ENCODE peak calls at places on chromosomes 5 and 9, in five cellular contexts. M is germinal center, S is HT-29, N is C1 segment of cervical spinal cord, A is NCI-H1436. Q is an unnamed sample.

GRCh38 chr9:14212116-14212515 is 101.8 kb downstream of the NFIB start:
- DNase-seq in N (no peak), S (no peak), A (no peak), M (no peak), Q (peak)

GRCh38 chr5:107072440-107072839 is 598.3 kb downstream of the EFNA5 start:
- DNase-seq in N (no peak), S (no peak), A (no peak), M (no peak), Q (no peak)

GRCh38 chr9:137502008-137502913 is 43.1 kb upstream of the NSMF start:
- DNase-seq in N (no peak), A (no peak), S (no peak), M (peak), Q (no peak)

GRCh38 chr9:79685576-79685975 is 113.8 kb downstream of the TLE4 start:
- DNase-seq in S (no peak), A (no peak), N (no peak), M (no peak), Q (no peak)

GRCh38 chr9:120643096-120643495 is 63.1 kb upstream of the CDK5RAP2 start:
- DNase-seq in S (no peak), N (no peak), M (no peak), A (no peak), Q (no peak)

GRCh38 chr5:55994502-55994997 is at the start of gene IL6ST:
- DNase-seq in N (no peak), A (no peak), M (peak), S (peak), Q (peak)

GRCh38 chr9:114499528-114499927 is 5.7 kb downstream of the WHRN start:
- DNase-seq in N (no peak), A (no peak), M (no peak), S (no peak), Q (no peak)

GRCh38 chr5:4229866-4230265 is 634.2 kb downstream of the IRX1 start:
- DNase-seq in S (no peak), N (no peak), M (no peak), A (no peak), Q (no peak)

GRCh38 chr5:148834689-148835088 is 8.3 kb downstream of the ADRB2 start:
- DNase-seq in S (no peak), M (no peak), A (no peak), N (no peak), Q (no peak)

GRCh38 chr5:151037561-151038291 is 17.3 kb downstream of the GPX3 start:
- DNase-seq in S (no peak), A (no peak), N (no peak), M (no peak), Q (no peak)

GRCh38 chr9:89468271-89468960 is 29.5 kb downstream of the SEMA4D start:
- DNase-seq in A (no peak), S (no peak), N (no peak), M (no peak), Q (no peak)

GRCh38 chr9:112719292-112719691 is 1.4 kb upstream of the INIP start:
- DNase-seq in N (no peak), A (no peak), S (no peak), M (no peak), Q (no peak)

GRCh38 chr5:132487841-132488555 is 2.6 kb downstream of the IRF1 start:
- DNase-seq in A (no peak), S (no peak), M (no peak), N (no peak), Q (no peak)

GRCh38 chr9:110337727-110338522 is at the start of gene TXNDC8:
- DNase-seq in S (no peak), N (no peak), M (no peak), A (no peak), Q (no peak)

GRCh38 chr9:6911901-6912650 is 154.3 kb downstream of the KDM4C start:
- DNase-seq in N (no peak), M (no peak), A (no peak), S (no peak), Q (no peak)

GRCh38 chr5:96203761-96204160 is 229.3 kb downstream of the PCSK1 start:
- DNase-seq in S (no peak), A (no peak), N (no peak), M (no peak), Q (peak)

GRCh38 chr9:124038790-124039633 is 27.4 kb downstream of the LHX2 start:
- DNase-seq in A (no peak), M (no peak), S (no peak), N (no peak), Q (no peak)

GRCh38 chr9:137809038-137809630 is 68.4 kb upstream of the CACNA1B start:
- DNase-seq in A (no peak), N (no peak), S (no peak), M (peak), Q (no peak)

GRCh38 chr9:82923410-82924242 is 139.3 kb downstream of the RASEF start:
- DNase-seq in S (no peak), A (no peak), N (no peak), M (no peak), Q (peak)

GRCh38 chr9:76456202-76456926 is 2.6 kb upstream of the GCNT1 start:
- DNase-seq in N (no peak), A (peak), S (peak), M (peak), Q (peak)

GRCh38 chr5:36790847-36791246 is 85.7 kb upstream of the NIPBL start:
- DNase-seq in A (no peak), N (no peak), M (no peak), S (no peak), Q (no peak)

GRCh38 chr5:134427540-134428041 is 15.9 kb upstream of the CDKN2AIPNL start:
- DNase-seq in M (no peak), N (no peak), A (peak), S (no peak), Q (no peak)